ENCODE peak calls at places on chromosomes 7 and 10, in six cellular contexts. W is mesothelial cell of epicardium, U is sigmoid colon, Z is IMR-90, R is lower lobe of right lung, C is AG09309. I is an unnamed sample.

GRCh38 chr10:71362141-71362540 is 34.6 kb upstream of the CDH23 start:
- DNase-seq in C (no peak), Z (no peak), R (no peak), U (no peak), W (no peak), I (no peak)

GRCh38 chr10:129031233-129032150 is 435.5 kb upstream of the MGMT start:
- DNase-seq in U (no peak), W (peak), R (no peak), Z (peak), C (no peak), I (peak)

GRCh38 chr7:2794836-2795636 is 49.1 kb downstream of the GNA12 start:
- DNase-seq in W (no peak), C (no peak), R (no peak), U (peak), Z (no peak), I (no peak)

GRCh38 chr10:11242443-11243386 is 225.0 kb downstream of the CELF2 start:
- DNase-seq in R (no peak), Z (peak), W (no peak), C (no peak), U (no peak), I (no peak)

GRCh38 chr7:108103566-108104298 is 26.4 kb downstream of the LAMB4 start:
- DNase-seq in Z (no peak), C (no peak), W (no peak), R (no peak), U (no peak), I (no peak)

GRCh38 chr7:105596866-105597265 is 15.6 kb upstream of the EFCAB10 start:
- DNase-seq in Z (no peak), W (no peak), U (no peak), R (no peak), C (no peak), I (no peak)

GRCh38 chr10:26556756-26557640 is 118.9 kb downstream of the APBB1IP start:
- DNase-seq in W (peak), R (no peak), U (no peak), C (peak), Z (peak), I (peak)

GRCh38 chr7:106345421-106346166 is 60.8 kb upstream of the NAMPT start:
- DNase-seq in W (no peak), C (no peak), R (no peak), Z (peak), U (no peak), I (no peak)

GRCh38 chr7:105198223-105198622 is 184.2 kb downstream of the KMT2E start:
- DNase-seq in W (no peak), R (no peak), C (peak), Z (peak), U (no peak), I (no peak)

GRCh38 chr10:71494470-71494869 is 97.8 kb downstream of the CDH23 start:
- DNase-seq in C (no peak), W (no peak), R (no peak), Z (no peak), U (no peak), I (no peak)

GRCh38 chr10:105579112-105579511 is 938.0 kb downstream of the SORCS3 start:
- DNase-seq in C (no peak), U (no peak), Z (no peak), R (no peak), W (no peak), I (no peak)

GRCh38 chr7:5553298-5553877 is 129.8 kb upstream of the TNRC18 start:
- DNase-seq in U (no peak), Z (no peak), R (peak), W (no peak), C (no peak), I (no peak)

GRCh38 chr10:89163265-89163995 is 43.7 kb downstream of the CH25H start:
- DNase-seq in R (peak), Z (no peak), U (peak), W (no peak), C (peak), I (no peak)

GRCh38 chr10:116723428-116724281 is 18.7 kb downstream of the HSPA12A start:
- DNase-seq in U (peak), W (no peak), R (no peak), C (no peak), Z (no peak), I (no peak)

GRCh38 chr10:24811906-24812305 is 88.2 kb upstream of the ARHGAP21 start:
- DNase-seq in U (no peak), C (no peak), Z (no peak), R (no peak), W (no peak), I (no peak)

GRCh38 chr7:111987115-111987826 is 218.9 kb downstream of the DOCK4 start:
- DNase-seq in Z (peak), W (no peak), U (no peak), R (no peak), C (peak), I (no peak)

GRCh38 chr7:44240983-44241510 is 40.3 kb downstream of the YKT6 start:
- DNase-seq in U (peak), W (peak), R (peak), C (peak), Z (peak), I (peak)

GRCh38 chr7:1248077-1248458 is 15.4 kb downstream of the UNCX start:
- DNase-seq in R (no peak), Z (no peak), C (no peak), U (no peak), W (no peak), I (no peak)

GRCh38 chr7:141742229-141742628 is 4.1 kb downstream of the SSBP1 start:
- DNase-seq in Z (peak), R (no peak), U (no peak), C (no peak), W (no peak), I (no peak)

GRCh38 chr7:141738592-141739013 is 445 bp downstream of the SSBP1 start:
- DNase-seq in C (no peak), U (no peak), W (no peak), Z (no peak), R (no peak), I (no peak)

GRCh38 chr7:141737118-141737835 is 881 bp upstream of the SSBP1 start:
- DNase-seq in Z (no peak), W (no peak), R (peak), C (no peak), U (no peak), I (no peak)

GRCh38 chr7:141739250-141739649 is 1.1 kb downstream of the SSBP1 start:
- DNase-seq in U (no peak), W (no peak), R (no peak), C (no peak), Z (no peak), I (no peak)

DNA sequence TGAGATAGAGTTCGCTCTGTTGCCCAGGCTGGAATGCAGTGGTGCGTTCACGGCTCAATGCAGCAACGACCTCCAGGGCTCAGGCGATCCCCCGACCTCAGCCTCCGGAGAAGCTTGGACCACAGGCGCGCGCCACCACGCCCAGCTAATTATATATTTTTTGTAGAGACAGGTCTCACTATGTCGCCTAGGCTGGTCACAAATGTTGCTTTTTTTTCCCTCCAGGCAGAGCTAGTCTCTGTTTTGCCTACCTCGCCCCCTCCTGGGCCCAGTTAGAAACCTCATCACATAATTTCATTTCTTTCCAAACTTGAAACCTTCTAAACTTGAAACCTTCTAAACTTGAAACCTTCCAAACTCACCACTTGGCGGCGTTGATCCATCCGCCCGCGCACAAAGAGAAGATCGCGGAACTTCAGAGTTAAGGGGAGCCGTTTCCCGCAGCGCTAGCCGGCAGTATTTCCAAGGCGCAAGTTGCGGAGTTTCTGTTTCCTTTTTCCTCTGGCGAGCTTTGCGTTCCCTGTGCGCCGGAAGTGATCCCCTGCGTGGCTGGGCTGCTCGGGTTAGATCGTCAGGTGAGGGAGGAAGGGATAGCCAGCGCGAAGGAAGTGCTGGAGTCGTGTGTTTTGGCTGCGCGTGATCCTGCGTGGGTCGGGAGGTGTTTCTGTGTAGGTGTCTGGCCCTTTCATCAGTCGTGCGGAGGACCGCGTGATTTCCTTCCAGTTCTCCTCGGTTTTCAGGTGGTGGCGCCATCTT is at the start of gene SSBP1:
- DNase-seq in Z (peak), U (peak), W (peak), R (peak), C (peak), I (peak)
- TF ChIP-seq CTCF in Z (peak), U (peak), W (peak), R (peak), C (peak), I (peak)

GRCh38 chr7:127546313-127546712 is 39.1 kb downstream of the GCC1 start:
- DNase-seq in U (no peak), C (no peak), Z (no peak), W (no peak), R (no peak), I (no peak)

GRCh38 chr7:127551941-127552340 is 33.5 kb downstream of the GCC1 start:
- DNase-seq in R (no peak), U (no peak), Z (no peak), C (no peak), W (no peak), I (no peak)

GRCh38 chr7:127550247-127550646 is 35.1 kb downstream of the GCC1 start:
- DNase-seq in R (no peak), Z (no peak), U (no peak), C (no peak), W (no peak), I (no peak)
- TF ChIP-seq CTCF in R (no peak), Z (no peak), U (no peak), C (no peak), W (peak), I (peak)

GRCh38 chr10:127354992-127355391 is 158.6 kb upstream of the INSYN2A start:
- DNase-seq in U (no peak), W (no peak), Z (no peak), R (no peak), C (no peak), I (no peak)
- TF ChIP-seq CTCF in U (no peak), W (no peak), Z (no peak), R (peak), C (no peak), I (peak)

DNA sequence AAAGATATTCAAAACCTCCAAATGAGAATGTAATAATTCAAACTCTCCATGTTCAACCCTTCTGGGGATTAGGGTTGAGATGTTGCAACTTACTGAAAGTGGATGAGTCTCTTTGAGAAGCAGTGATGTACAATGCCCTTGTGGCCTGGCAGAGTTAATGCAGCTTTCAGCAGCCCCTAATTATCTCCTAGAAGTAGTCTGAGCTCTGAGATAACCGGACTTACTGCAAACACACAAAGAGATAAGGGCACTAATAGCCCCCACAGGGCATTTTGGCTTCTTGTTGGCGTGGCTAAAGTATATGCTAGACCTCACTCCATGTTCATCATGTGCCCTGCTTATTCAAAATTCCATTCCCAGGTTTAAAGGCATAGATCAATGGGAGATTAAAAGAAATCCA is 404.7 kb downstream of the NEBL start:
- DNase-seq in W (no peak), C (no peak), R (no peak), U (no peak), Z (no peak), I (no peak)
- TF ChIP-seq CTCF in W (no peak), C (no peak), R (no peak), U (no peak), Z (no peak), I (peak)

GRCh38 chr10:99172950-99173349 is 62.7 kb downstream of the HPSE2 start:
- DNase-seq in U (no peak), Z (no peak), C (no peak), R (no peak), W (no peak), I (no peak)
- TF ChIP-seq CTCF in U (no peak), Z (no peak), C (no peak), R (no peak), W (no peak), I (no peak)

DNA sequence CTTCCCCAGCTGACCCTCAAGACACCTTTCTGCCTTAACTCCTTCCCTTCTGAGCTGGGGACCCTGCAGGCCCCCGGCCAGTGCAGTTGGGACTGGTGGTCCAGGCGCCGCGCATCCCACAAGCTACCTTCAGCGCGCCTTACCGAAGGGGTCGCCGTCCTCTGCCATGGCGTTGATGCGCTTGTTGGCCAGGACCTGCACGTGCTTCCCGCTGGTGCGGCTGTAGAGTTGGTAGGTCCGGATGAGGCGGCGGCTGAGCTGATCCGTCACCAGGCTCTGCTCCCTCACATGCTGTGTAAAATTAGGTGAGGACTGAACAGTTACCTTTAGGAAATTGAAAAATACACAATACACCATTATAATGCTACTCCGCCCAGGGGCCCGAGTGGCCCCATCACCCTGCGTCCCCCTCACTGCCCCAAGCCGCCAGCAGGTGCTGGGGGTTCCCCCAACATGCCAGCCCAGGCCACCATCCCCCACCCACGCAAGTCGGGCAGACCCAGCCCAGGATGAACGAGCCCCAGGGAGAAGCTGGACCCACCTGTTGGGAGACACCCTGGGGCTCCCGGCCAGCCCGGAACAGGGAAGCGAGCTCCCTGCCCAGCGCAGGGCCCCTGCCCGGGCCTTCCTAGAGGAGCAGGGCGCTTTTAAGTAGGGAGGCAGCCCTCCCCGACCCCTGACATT is 1.2 kb downstream of the FGF8 start:
- DNase-seq in U (peak), C (no peak), Z (no peak), R (no peak), W (no peak), I (no peak)
- TF ChIP-seq CTCF in U (no peak), C (no peak), Z (no peak), R (no peak), W (no peak), I (no peak)

GRCh38 chr7:77439572-77439971 is 23.4 kb upstream of the GSAP start:
- DNase-seq in W (no peak), U (no peak), R (peak), C (no peak), Z (no peak), I (no peak)
- TF ChIP-seq CTCF in W (no peak), U (peak), R (peak), C (peak), Z (peak), I (no peak)

DNA sequence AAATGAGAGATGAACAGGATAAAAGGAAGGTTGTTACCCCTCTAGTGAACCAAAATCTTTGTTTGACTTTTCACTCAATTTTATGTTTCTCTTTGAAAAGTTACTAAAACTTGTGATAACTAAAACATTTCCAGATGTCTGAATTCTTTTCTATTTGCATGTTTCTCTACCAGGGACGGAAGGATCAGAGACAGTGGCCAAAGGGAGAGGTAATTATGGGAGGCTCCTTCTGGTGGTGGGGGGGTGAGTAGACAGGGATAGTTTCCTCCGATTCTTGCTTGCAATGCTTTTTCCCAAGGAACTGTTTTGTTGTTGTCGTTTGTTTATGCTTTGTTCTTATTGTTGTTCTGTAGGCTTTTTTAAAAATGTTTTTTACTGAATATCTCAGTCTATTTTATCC is 374.8 kb downstream of the INHBA start:
- DNase-seq in U (no peak), W (no peak), C (no peak), R (no peak), Z (no peak), I (no peak)
- TF ChIP-seq CTCF in U (no peak), W (no peak), C (peak), R (no peak), Z (no peak), I (no peak)

DNA sequence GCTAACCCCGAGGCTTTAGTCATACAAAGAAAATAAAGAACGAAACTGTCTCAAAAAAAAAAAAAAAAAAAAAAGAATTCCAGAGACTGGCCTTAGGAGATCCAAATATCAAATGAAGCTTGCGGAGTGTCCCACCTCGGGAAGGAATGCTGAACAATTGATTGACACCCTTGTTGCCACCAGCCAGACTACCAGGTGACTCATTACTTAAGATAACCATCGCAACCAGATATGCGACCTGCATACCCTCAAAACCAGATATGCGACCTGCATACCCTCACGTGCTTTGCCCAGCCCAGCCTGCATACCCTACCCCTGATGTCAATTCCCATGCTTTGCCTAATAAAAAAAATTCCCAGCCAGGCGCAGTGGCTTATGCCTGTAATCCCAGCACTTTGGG is 2.7 kb upstream of the PRKRIP1 start:
- DNase-seq in Z (no peak), R (no peak), C (no peak), W (no peak), U (no peak), I (no peak)
- TF ChIP-seq CTCF in Z (no peak), R (no peak), C (no peak), W (no peak), U (no peak), I (no peak)

DNA sequence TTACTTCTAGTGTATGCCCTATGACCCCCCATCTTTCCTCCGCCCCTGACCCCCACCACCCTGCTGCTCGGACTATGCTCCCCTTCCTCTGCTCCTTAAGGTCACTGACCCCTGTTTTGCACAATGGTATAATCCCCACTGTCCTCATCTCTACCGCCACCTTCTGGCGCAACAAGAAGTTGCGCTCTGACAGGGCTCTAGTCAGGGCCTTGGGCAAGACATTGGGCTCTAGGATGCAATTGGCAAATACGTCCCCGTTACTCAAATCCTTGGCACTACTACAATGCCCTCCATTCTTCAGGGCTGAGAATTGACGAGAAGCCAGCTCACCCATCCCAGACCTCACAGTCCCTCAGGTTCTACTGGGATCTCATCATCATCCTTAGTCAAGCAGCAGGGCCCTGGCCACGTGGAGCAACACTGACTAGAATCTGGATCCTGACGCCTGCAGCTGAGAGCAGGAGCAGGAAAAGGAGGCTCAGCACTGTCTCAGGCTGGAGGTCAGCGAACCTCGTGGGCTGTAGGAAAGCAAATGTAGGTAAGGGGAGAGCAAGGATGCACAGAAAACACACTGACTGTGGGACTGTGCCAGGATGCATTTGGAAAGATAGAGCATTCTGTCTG is 10.6 kb downstream of the LRIT2 start:
- DNase-seq in R (no peak), C (no peak), U (no peak), Z (no peak), W (no peak), I (no peak)
- TF ChIP-seq CTCF in R (peak), C (peak), U (no peak), Z (peak), W (peak), I (peak)